ENCODE peak calls at places on chromosomes 1 and 21, in five cellular contexts. Y, A, R, O and H are unnamed samples.

GRCh38 chr1:157776971-157777386 is at the start of gene FCRL2:
- DNase-seq in Y (no peak), A (no peak), R (no peak), O (no peak), H (no peak)

GRCh38 chr1:156160744-156161181 is 7.4 kb downstream of the SEMA4A start:
- DNase-seq in Y (no peak), A (peak), R (peak), O (peak), H (peak)

GRCh38 chr1:33686551-33686950 is 177.3 kb upstream of the HMGB4 start:
- DNase-seq in Y (no peak), A (no peak), R (no peak), O (no peak), H (no peak)

GRCh38 chr1:230806552-230806951 is 59.4 kb downstream of the CAPN9 start:
- DNase-seq in Y (no peak), A (no peak), R (no peak), O (no peak), H (no peak)

GRCh38 chr1:215114154-215114933 is 31.8 kb downstream of the KCNK2 start:
- DNase-seq in Y (peak), A (no peak), R (no peak), O (no peak), H (no peak)

GRCh38 chr1:222634180-222635013 is 16.5 kb downstream of the MIA3 start:
- DNase-seq in Y (peak), A (peak), R (no peak), O (no peak), H (peak)

GRCh38 chr1:183632964-183633363 is 2.6 kb downstream of the ARPC5 start:
- DNase-seq in Y (no peak), A (no peak), R (no peak), O (no peak), H (no peak)

GRCh38 chr1:168084396-168085231 is 52.1 kb downstream of the GPR161 start:
- DNase-seq in Y (no peak), A (peak), R (peak), O (no peak), H (peak)

GRCh38 chr1:180239145-180240096 is 9.4 kb downstream of the LHX4 start:
- DNase-seq in Y (no peak), A (no peak), R (no peak), O (no peak), H (no peak)

GRCh38 chr1:178470411-178470960 is 26.3 kb downstream of the CLEC20A start:
- DNase-seq in Y (no peak), A (no peak), R (no peak), O (no peak), H (no peak)

GRCh38 chr1:51750218-51750617 is 128.3 kb downstream of the NRDC start:
- DNase-seq in Y (no peak), A (no peak), R (no peak), O (no peak), H (no peak)

GRCh38 chr1:167658574-167659328 is 28.7 kb downstream of the RCSD1 start:
- DNase-seq in Y (no peak), A (no peak), R (no peak), O (no peak), H (no peak)

GRCh38 chr21:26079376-26079775 is 91.2 kb downstream of the APP start:
- DNase-seq in Y (no peak), A (no peak), R (no peak), O (no peak), H (no peak)

GRCh38 chr1:21638531-21639341 is 30.4 kb downstream of the RAP1GAP start:
- DNase-seq in Y (peak), A (no peak), R (peak), O (no peak), H (no peak)

GRCh38 chr1:79079770-79080169 is 73.2 kb upstream of the ADGRL4 start:
- DNase-seq in Y (peak), A (no peak), R (no peak), O (no peak), H (no peak)

GRCh38 chr1:205053296-205053695 is 10.3 kb downstream of the CNTN2 start:
- DNase-seq in Y (no peak), A (no peak), R (no peak), O (no peak), H (no peak)

GRCh38 chr1:67836769-67837168 is 3.5 kb upstream of the GNG12 start:
- DNase-seq in Y (peak), A (peak), R (no peak), O (no peak), H (no peak)

GRCh38 chr1:26191739-26192138 is 1.3 kb downstream of the CATSPER4 start:
- DNase-seq in Y (no peak), A (no peak), R (no peak), O (no peak), H (no peak)

GRCh38 chr21:46226146-46226545 is 2.4 kb downstream of the LSS start:
- DNase-seq in Y (no peak), A (no peak), R (no peak), O (no peak), H (no peak)

GRCh38 chr1:77388655-77389054 is 106.8 kb downstream of the AK5 start:
- DNase-seq in Y (no peak), A (no peak), R (no peak), O (no peak), H (no peak)

GRCh38 chr1:116834605-116835004 is 75.1 kb upstream of the PTGFRN start:
- DNase-seq in Y (no peak), A (no peak), R (no peak), O (no peak), H (no peak)

GRCh38 chr1:46549697-46550681 is 1.5 kb downstream of the KNCN start:
- DNase-seq in Y (no peak), A (no peak), R (peak), O (peak), H (no peak)

GRCh38 chr1:223712184-223712855 is at the start of gene CAPN2:
- DNase-seq in Y (no peak), A (peak), R (peak), O (peak), H (peak)

GRCh38 chr21:44763451-44764318 is 37.9 kb downstream of the UBE2G2 start:
- DNase-seq in Y (no peak), A (no peak), R (no peak), O (no peak), H (no peak)

GRCh38 chr21:44763050-44763378 is 38.6 kb downstream of the UBE2G2 start:
- DNase-seq in Y (no peak), A (no peak), R (no peak), O (no peak), H (no peak)

GRCh38 chr21:44766014-44766817 is 35.4 kb downstream of the UBE2G2 start:
- DNase-seq in Y (no peak), A (no peak), R (no peak), O (no peak), H (no peak)

GRCh38 chr21:44765231-44766013 is 36.2 kb downstream of the UBE2G2 start:
- DNase-seq in Y (no peak), A (no peak), R (no peak), O (no peak), H (no peak)

DNA sequence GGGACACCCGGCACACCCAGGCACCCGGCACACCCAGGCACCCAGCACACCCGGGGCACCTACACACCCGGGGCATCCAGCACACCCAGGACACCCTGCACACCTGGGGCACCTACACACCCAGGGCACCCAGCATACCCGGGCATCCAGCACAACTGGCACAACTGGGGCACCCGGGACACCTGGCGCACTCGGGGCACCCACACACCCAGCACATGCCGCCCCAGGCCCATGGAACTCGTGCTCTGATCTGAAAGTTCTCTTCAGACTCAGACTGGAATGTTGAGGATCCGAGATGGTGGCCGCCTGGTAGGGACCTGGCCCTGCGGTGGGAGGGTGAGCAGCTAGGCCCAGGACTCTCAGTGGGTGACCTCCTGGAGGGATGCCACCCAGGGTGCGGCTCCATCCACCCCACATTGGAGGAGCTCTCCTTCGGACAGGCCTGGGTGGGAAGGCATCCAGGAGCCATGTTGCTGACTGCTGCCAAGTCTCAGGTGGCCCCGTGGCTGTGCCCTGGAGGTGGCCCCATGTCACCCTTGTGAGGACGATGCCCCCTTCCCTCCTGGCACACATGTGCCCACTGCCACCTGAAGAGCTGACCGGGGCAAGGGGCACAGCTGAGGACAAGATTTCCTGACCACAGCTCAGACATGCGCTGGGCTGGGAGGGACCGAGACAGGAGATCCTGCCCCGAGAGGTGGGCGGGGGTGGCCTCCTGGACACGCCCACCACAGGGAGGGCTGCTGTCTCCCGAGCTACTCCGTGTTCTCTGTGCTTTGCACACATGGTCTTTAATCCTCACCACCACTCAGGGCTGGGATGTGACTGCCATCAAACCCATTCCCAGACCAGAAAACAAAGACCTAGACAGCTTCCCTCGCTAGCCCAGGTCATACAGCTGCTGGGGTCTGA is 37.0 kb downstream of the UBE2G2 start:
- DNase-seq in Y (no peak), A (no peak), R (no peak), O (no peak), H (no peak)
- H3K27ac ChIP-seq in Y (no peak), A (no peak), R (no peak), O (no peak), H (no peak)

GRCh38 chr1:42978317-42979036 is 19.8 kb upstream of the SLC2A1 start:
- DNase-seq in Y (no peak), A (no peak), R (no peak), O (no peak), H (no peak)
- H3K27ac ChIP-seq in Y (no peak), A (no peak), R (no peak), O (no peak), H (no peak)

GRCh38 chr1:110003747-110004428 is 19.3 kb downstream of the AHCYL1 start:
- DNase-seq in Y (peak), A (peak), R (no peak), O (peak), H (no peak)
- H3K27ac ChIP-seq in Y (peak), A (peak), R (peak), O (peak), H (peak)

DNA sequence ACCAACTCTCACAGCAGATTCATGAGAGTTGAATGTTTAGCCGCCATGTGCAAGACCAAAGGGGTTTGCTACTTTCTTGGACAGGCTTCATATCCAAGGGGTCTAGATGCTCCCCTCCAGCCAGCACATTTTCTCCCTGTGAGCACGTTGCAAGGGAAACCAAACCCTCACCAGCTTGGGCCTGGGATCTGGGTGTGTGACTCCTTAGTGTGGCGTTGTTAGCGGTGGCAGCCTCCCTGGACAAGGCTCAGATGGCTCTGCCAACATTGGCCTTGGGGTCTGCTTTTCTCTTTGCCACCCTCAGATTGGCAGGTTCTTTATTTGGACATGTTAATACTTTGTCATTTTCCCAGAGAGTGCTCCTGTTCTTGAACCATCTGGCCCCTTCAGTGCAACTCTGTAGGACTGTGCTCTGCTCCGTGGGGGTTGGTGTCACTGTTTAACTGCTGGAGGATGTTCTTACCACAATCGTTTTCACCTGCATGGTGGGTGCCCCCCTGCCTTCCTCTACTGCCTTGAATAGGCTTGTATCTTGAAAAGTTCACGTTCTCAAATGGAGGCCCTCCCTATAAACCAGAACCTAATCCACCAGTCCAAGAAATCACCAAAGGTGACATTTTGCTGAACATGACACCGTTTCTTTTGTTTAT is 13.4 kb downstream of the ABCG1 start:
- DNase-seq in Y (no peak), A (no peak), R (no peak), O (no peak), H (no peak)
- H3K27ac ChIP-seq in Y (peak), A (peak), R (no peak), O (no peak), H (peak)

GRCh38 chr1:66760506-66760905 is 8.2 kb downstream of the DYNLT5 start:
- DNase-seq in Y (no peak), A (no peak), R (no peak), O (no peak), H (no peak)
- H3K27ac ChIP-seq in Y (no peak), A (no peak), R (no peak), O (no peak), H (no peak)

GRCh38 chr1:246651012-246651411 is 73.2 kb upstream of the SCCPDH start:
- DNase-seq in Y (no peak), A (no peak), R (no peak), O (no peak), H (no peak)
- H3K27ac ChIP-seq in Y (no peak), A (no peak), R (no peak), O (no peak), H (no peak)

GRCh38 chr1:102733491-102734236 is 374.7 kb downstream of the COL11A1 start:
- DNase-seq in Y (no peak), A (no peak), R (no peak), O (no peak), H (no peak)
- H3K27ac ChIP-seq in Y (no peak), A (no peak), R (no peak), O (no peak), H (no peak)